ENCODE peak calls at places on chromosomes 12 and 14, in seven cellular contexts. D, I, N, R, G, T and P are unnamed samples.

GRCh38 chr12:89947437-89948265 is 239.0 kb upstream of the ATP2B1 start:
- DNase-seq in D (no peak), I (no peak), N (no peak), R (no peak), G (peak), T (no peak), P (peak)

GRCh38 chr12:98743362-98743953 is 98.4 kb downstream of the APAF1 start:
- DNase-seq in D (no peak), I (no peak), N (peak), R (peak), G (peak), T (peak), P (peak)

GRCh38 chr12:30796891-30797371 is 42.2 kb upstream of the CAPRIN2 start:
- DNase-seq in D (no peak), I (no peak), N (no peak), R (no peak), G (peak), T (no peak), P (no peak)

GRCh38 chr14:59189281-59189821 is 884 bp downstream of the DAAM1 start:
- DNase-seq in D (peak), I (peak), N (no peak), R (peak), G (peak), T (no peak), P (no peak)

GRCh38 chr14:95305145-95305544 is 14.6 kb downstream of the CLMN start:
- DNase-seq in D (no peak), I (no peak), N (no peak), R (no peak), G (no peak), T (no peak), P (no peak)

GRCh38 chr12:6950944-6951540 is at the start of gene PTPN6:
- DNase-seq in D (peak), I (no peak), N (no peak), R (no peak), G (no peak), T (no peak), P (no peak)

GRCh38 chr14:98786456-98786855 is 485.5 kb downstream of the BCL11B start:
- DNase-seq in D (no peak), I (no peak), N (no peak), R (no peak), G (no peak), T (no peak), P (no peak)

GRCh38 chr14:69045857-69046351 is 66.8 kb upstream of the ACTN1 start:
- DNase-seq in D (no peak), I (no peak), N (no peak), R (no peak), G (no peak), T (no peak), P (no peak)

GRCh38 chr12:97681612-97682504 is 219.3 kb downstream of the RMST start:
- DNase-seq in D (no peak), I (no peak), N (no peak), R (no peak), G (no peak), T (no peak), P (no peak)

GRCh38 chr12:74747305-74747704 is 209.7 kb downstream of the ATXN7L3B start:
- DNase-seq in D (no peak), I (no peak), N (no peak), R (no peak), G (peak), T (peak), P (no peak)

GRCh38 chr12:23949212-23950010 is at the start of gene SOX5:
- DNase-seq in D (no peak), I (no peak), N (no peak), R (peak), G (peak), T (no peak), P (no peak)

GRCh38 chr12:122282066-122282465 is 15.8 kb upstream of the VPS33A start:
- DNase-seq in D (no peak), I (no peak), N (no peak), R (no peak), G (peak), T (no peak), P (no peak)

GRCh38 chr14:58882577-58883018 is 244.8 kb downstream of the DACT1 start:
- DNase-seq in D (no peak), I (no peak), N (no peak), R (no peak), G (no peak), T (no peak), P (no peak)

GRCh38 chr14:35384386-35385041 is 20.0 kb downstream of the NFKBIA start:
- DNase-seq in D (no peak), I (no peak), N (no peak), R (peak), G (peak), T (no peak), P (peak)

GRCh38 chr12:10989107-10989506 is 2.4 kb upstream of the TAS2R50 start:
- DNase-seq in D (no peak), I (no peak), N (no peak), R (no peak), G (no peak), T (no peak), P (no peak)

GRCh38 chr14:37595809-37596595 is 573 bp downstream of the TTC6 start:
- DNase-seq in D (no peak), I (peak), N (no peak), R (peak), G (peak), T (peak), P (no peak)

GRCh38 chr12:47741340-47741703 is 16.0 kb upstream of the ENDOU start:
- DNase-seq in D (peak), I (no peak), N (no peak), R (no peak), G (no peak), T (peak), P (peak)

GRCh38 chr12:64608901-64609542 is 1.3 kb upstream of the RASSF3 start:
- DNase-seq in D (peak), I (no peak), N (peak), R (peak), G (peak), T (peak), P (peak)

GRCh38 chr12:10235761-10236631 is 23.3 kb downstream of the GABARAPL1 start:
- DNase-seq in D (no peak), I (no peak), N (no peak), R (peak), G (peak), T (peak), P (peak)

GRCh38 chr12:111353603-111354295 is 15.1 kb downstream of the PHETA1 start:
- DNase-seq in D (no peak), I (no peak), N (no peak), R (no peak), G (no peak), T (no peak), P (no peak)

GRCh38 chr12:55938826-55939501 is 8.0 kb downstream of the DGKA start:
- DNase-seq in D (no peak), I (no peak), N (no peak), R (no peak), G (no peak), T (no peak), P (no peak)

GRCh38 chr12:65656904-65657351 is 167.4 kb upstream of the HMGA2 start:
- DNase-seq in D (no peak), I (no peak), N (no peak), R (peak), G (peak), T (peak), P (no peak)

GRCh38 chr14:55446127-55446736 is 5.8 kb upstream of the TBPL2 start:
- DNase-seq in D (no peak), I (no peak), N (peak), R (peak), G (peak), T (peak), P (peak)

GRCh38 chr12:3882896-3883564 is 9.8 kb upstream of the PARP11 start:
- DNase-seq in D (no peak), I (no peak), N (no peak), R (peak), G (peak), T (peak), P (peak)

GRCh38 chr14:85471156-85471555 is 58.8 kb upstream of the FLRT2 start:
- DNase-seq in D (no peak), I (no peak), N (no peak), R (no peak), G (no peak), T (no peak), P (no peak)

GRCh38 chr14:93719234-93719633 is 69.1 kb downstream of the PRIMA1 start:
- DNase-seq in D (peak), I (no peak), N (no peak), R (no peak), G (no peak), T (no peak), P (no peak)

GRCh38 chr14:93716002-93716401 is 72.3 kb downstream of the PRIMA1 start:
- DNase-seq in D (no peak), I (no peak), N (no peak), R (no peak), G (no peak), T (no peak), P (no peak)

GRCh38 chr14:93717968-93718320 is 70.3 kb downstream of the PRIMA1 start:
- DNase-seq in D (no peak), I (no peak), N (no peak), R (no peak), G (no peak), T (no peak), P (no peak)

GRCh38 chr14:93716410-93717221 is 71.7 kb downstream of the PRIMA1 start:
- DNase-seq in D (peak), I (no peak), N (no peak), R (no peak), G (no peak), T (no peak), P (no peak)

DNA sequence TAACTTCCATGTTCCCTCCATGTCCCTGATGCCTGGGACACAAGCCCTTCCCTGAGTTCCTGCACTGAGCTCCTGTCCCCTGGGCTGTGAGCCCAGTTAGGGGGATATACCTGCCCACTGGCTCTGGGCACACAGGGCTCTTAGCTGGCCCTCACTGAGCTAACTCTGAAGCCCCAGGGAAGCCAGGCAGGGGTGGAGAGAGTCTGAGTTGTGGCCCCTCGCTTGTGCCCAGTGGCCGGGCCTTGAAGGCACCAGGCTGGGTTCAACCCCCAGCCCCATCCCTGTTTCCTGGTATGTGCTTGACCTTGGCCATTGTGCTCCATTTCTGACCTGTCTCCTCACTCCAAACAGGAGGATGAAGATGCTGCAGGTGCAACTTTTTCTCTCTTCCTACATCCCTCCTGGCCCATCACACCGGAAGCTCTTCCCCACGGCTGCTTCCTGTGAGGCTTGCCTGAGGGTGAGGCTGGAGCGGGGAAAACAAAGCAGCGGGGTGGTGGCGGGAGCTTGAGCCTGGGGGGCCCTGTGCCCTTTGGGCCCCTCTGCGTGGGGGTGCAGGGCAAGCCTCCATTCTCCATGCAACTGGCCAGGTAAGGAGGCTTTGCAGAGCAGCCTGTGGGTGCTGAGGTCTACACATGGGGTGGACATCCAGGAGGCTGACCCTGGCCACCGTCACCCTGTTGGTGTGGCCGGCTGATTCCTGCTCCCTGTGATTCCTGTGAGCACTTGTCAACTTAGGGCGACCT is 70.9 kb downstream of the PRIMA1 start:
- DNase-seq in D (peak), I (no peak), N (no peak), R (no peak), G (no peak), T (no peak), P (no peak)
- TF ChIP-seq POLR2A in D (no peak), I (no peak), N (no peak), R (no peak), G (no peak), T (no peak), P (no peak)

GRCh38 chr14:75340921-75341320 is 62.3 kb downstream of the FOS start:
- DNase-seq in D (peak), I (peak), N (no peak), R (no peak), G (no peak), T (no peak), P (no peak)
- TF ChIP-seq POLR2A in D (no peak), I (no peak), N (no peak), R (no peak), G (no peak), T (no peak), P (no peak)

GRCh38 chr14:73753043-73753886 is 39.1 kb upstream of the PNMA1 start:
- DNase-seq in D (peak), I (no peak), N (no peak), R (peak), G (no peak), T (no peak), P (no peak)
- TF ChIP-seq POLR2A in D (no peak), I (no peak), N (no peak), R (no peak), G (no peak), T (no peak), P (no peak)

DNA sequence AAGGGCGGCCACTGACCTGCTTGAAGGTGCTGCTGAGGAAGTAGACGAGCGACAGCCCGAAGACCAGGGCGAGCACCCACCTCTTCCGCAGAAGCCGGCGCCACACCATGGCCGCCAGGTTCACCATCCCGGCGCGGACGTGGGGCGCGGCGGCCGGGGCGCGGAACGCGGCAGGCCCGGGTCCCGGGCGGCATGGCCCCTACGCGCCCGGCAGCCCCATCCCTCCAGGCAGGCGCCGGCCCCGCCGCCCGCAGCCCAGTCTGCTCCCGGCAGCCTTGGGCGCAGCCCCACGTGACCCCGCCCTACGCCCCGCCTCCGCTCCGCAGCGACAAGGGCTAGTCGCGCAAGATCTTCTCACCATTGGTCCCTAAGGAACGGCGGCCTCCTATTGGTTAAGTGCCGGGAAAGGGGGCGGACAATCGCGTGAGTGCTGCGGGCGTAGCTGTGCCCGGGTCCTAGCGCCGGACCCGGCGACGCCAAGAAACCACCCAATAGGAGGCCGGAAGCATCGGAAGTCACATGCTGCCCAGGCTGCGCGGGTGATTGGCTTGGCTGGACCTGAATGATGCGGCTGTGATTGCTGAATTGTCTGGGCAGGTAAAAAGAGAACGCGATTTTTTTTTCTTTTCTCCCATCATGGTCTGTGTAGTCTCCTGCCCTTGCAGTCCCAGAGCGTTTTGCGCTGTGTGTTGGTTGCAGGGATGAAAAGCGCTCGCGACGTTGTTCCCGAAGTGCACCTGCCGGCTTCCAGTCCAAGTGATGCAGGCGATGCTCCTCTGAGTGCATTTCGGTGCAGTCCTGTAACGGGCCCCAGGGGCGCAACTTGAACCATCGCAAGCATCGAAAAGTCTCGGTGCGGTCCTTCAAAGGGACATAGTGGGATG is at the start of the genes RNFT2 and SPRING1:
- DNase-seq in D (peak), I (peak), N (peak), R (peak), G (peak), T (peak), P (peak)
- TF ChIP-seq POLR2A in D (peak), I (no peak), N (peak), R (no peak), G (peak), T (peak), P (peak)

GRCh38 chr12:53045646-53046045 is 4.2 kb upstream of the TNS2 start:
- DNase-seq in D (peak), I (peak), N (no peak), R (no peak), G (no peak), T (no peak), P (no peak)

GRCh38 chr12:53046655-53047220 is 3.1 kb upstream of the TNS2 start:
- DNase-seq in D (peak), I (peak), N (no peak), R (no peak), G (peak), T (no peak), P (peak)

GRCh38 chr12:53048780-53049401 is 974 bp upstream of the TNS2 start:
- DNase-seq in D (peak), I (peak), N (no peak), R (peak), G (peak), T (no peak), P (no peak)

GRCh38 chr12:53048033-53048779 is 1.7 kb upstream of the TNS2 start:
- DNase-seq in D (peak), I (peak), N (no peak), R (no peak), G (peak), T (no peak), P (no peak)

GRCh38 chr12:53047221-53048032 is 2.4 kb upstream of the TNS2 start:
- DNase-seq in D (peak), I (peak), N (peak), R (peak), G (peak), T (no peak), P (peak)
- TF ChIP-seq POLR2A in D (no peak), I (no peak), N (no peak), R (no peak), G (peak), T (peak), P (peak)

GRCh38 chr12:69331846-69332684 is 16.1 kb upstream of the LYZ start:
- DNase-seq in D (no peak), I (no peak), N (no peak), R (no peak), G (peak), T (no peak), P (no peak)

GRCh38 chr12:69332815-69333358 is 15.3 kb upstream of the LYZ start:
- DNase-seq in D (no peak), I (no peak), N (no peak), R (no peak), G (peak), T (no peak), P (no peak)

GRCh38 chr12:69329669-69330428 is 18.3 kb upstream of the LYZ start:
- DNase-seq in D (no peak), I (no peak), N (no peak), R (no peak), G (peak), T (no peak), P (no peak)

GRCh38 chr12:69331482-69331845 is 16.7 kb upstream of the LYZ start:
- DNase-seq in D (no peak), I (no peak), N (no peak), R (no peak), G (no peak), T (no peak), P (no peak)

DNA sequence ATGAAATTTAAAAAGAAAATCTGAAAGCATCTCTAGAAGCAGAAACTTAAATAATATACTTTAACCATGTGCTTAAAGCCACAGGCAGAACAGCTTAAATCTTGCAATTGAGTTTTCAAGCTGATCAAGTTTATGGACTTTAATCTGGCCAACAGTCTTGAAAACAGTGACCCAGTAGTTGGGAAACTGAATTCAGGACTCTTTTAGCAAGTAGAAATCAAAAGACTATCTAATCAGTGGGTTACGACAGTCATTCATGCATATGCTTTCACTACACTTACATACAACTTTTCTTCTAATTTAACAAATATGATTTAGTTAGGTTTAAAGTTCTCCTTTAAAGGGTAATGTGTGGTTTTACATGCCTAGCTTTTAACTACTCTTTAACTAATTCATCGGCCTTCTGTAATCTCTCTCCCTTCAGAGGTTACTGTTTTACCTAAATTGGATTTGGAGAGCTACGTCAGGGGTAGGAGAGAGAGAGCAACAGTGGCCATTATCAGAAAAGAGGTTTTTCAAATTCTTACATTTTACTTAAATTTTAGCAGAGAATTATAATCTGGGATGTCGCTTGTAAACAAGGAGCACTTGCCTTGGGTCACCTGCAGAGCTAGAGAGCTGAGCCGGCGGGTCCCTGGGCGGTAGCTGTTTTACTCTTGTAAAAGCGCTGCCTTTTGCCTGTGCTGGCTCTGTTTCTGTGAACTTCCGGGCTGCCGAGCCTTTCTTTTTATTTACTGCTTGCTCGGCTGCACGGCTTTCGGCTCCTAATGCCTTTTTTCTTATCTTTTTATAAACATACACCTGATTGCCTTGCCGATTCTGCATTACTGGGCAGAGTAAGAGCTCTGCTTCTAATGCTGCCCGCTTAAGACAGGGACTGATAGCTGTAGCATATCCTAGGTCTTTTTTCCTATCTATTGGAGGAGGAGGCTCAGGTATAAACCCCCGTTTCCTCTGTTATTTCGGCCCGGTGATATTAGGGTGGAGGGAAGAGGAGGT is 17.4 kb upstream of the LYZ start:
- DNase-seq in D (peak), I (no peak), N (no peak), R (peak), G (no peak), T (no peak), P (no peak)
- TF ChIP-seq POLR2A in D (no peak), I (no peak), N (peak), R (peak), G (no peak), T (no peak), P (no peak)

GRCh38 chr12:51209259-51209658 is 8.6 kb downstream of the POU6F1 start:
- DNase-seq in D (no peak), I (no peak), N (no peak), R (no peak), G (no peak), T (no peak), P (no peak)
- TF ChIP-seq POLR2A in D (no peak), I (no peak), N (no peak), R (no peak), G (no peak), T (no peak), P (no peak)

DNA sequence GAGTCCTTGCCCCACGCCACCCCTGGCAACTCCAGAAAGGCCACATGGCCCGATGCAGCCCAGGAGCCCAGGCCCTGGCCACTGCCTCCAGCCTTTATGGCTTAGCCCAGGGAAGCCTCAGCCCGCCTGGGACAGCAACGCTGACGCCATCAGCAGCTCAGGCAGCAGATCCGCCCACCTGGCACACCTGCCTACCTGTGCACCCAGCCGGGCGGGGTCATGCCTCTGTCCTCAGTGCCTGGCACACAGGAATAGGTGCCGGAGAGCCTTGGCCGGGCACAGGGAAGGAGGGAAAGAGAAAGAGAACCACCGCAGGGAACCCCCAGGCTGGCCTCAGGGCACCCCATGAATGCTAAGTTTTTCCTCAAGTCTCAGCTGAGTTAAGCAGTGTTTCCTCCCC is 21.1 kb downstream of the BEGAIN start:
- DNase-seq in D (no peak), I (no peak), N (no peak), R (no peak), G (no peak), T (no peak), P (no peak)
- TF ChIP-seq POLR2A in D (no peak), I (no peak), N (no peak), R (no peak), G (no peak), T (no peak), P (no peak)